ENCODE peak calls at places on chromosomes 6 and 20, in nine cellular contexts. O is colonic mucosa, R is PC-9, W is natural killer cell, I is Peyer's patch, G is heart left ventricle, V is epithelial cell of esophagus, P is GM23338, N is endothelial cell. Z is an unnamed sample.
A peak's percentile ranks its signal among the peaks of the same experiment; 100 is the strongest.

GRCh38 chr6:130322673-130323268 is 43.0 kb upstream of the TMEM200A start:
- DNase-seq in R (peak; percentile 42), G (no peak), V (peak; percentile 68), W (peak; percentile 21), P (peak; percentile 80), I (no peak), N (peak; percentile 13), O (peak; percentile 52), Z (peak; percentile 30)

GRCh38 chr20:49775229-49775693 is 37.4 kb upstream of the SLC9A8 start:
- DNase-seq in G (no peak), N (peak; percentile 13), P (peak; percentile 46), I (peak; percentile 67), W (no peak), O (peak; percentile 67), R (peak; percentile 100), V (peak; percentile 27), Z (peak; percentile 89)

GRCh38 chr6:12957321-12958051 is 240.9 kb downstream of the PHACTR1 start:
- DNase-seq in V (peak; percentile 47), G (peak; percentile 78), P (peak; percentile 62), I (peak; percentile 53), O (peak; percentile 25), R (no peak), N (peak; percentile 51), W (peak; percentile 18), Z (peak; percentile 3)

GRCh38 chr6:3090013-3090412 is 21.7 kb downstream of the RIPK1 start:
- DNase-seq in P (no peak), I (no peak), V (no peak), R (no peak), O (no peak), G (no peak), W (no peak), N (no peak), Z (no peak)

GRCh38 chr6:100347901-100348550 is 116.7 kb downstream of the SIM1 start:
- DNase-seq in P (no peak), I (no peak), R (no peak), G (no peak), O (no peak), N (no peak), W (no peak), V (peak; percentile 22), Z (no peak)

GRCh38 chr20:584375-585301 is 25.5 kb downstream of the TCF15 start:
- DNase-seq in N (no peak), G (no peak), O (no peak), I (no peak), P (peak; percentile 76), V (peak; percentile 65), W (no peak), R (no peak), Z (peak; percentile 16)

GRCh38 chr6:41373919-41374617 is 38.7 kb downstream of the NCR2 start:
- DNase-seq in W (no peak), V (no peak), O (no peak), N (peak; percentile 21), I (no peak), G (no peak), R (no peak), P (peak; percentile 85), Z (no peak)

GRCh38 chr20:49345538-49345937 is 67.7 kb upstream of the ZNFX1 start:
- DNase-seq in I (no peak), O (no peak), V (peak; percentile 48), P (no peak), G (no peak), W (no peak), R (peak; percentile 90), N (no peak), Z (peak; percentile 67)

GRCh38 chr6:124682751-124683150 is 279.5 kb upstream of the RNF217 start:
- DNase-seq in I (no peak), O (no peak), R (no peak), V (no peak), P (no peak), W (no peak), G (no peak), N (no peak), Z (no peak)

GRCh38 chr6:124679392-124679791 is 282.8 kb upstream of the RNF217 start:
- DNase-seq in W (no peak), G (no peak), I (no peak), N (no peak), O (no peak), V (peak; percentile 77), R (no peak), P (no peak), Z (peak; percentile 39)

GRCh38 chr6:124684621-124685020 is 277.6 kb upstream of the RNF217 start:
- DNase-seq in G (no peak), P (peak; percentile 5), O (no peak), W (no peak), V (no peak), I (no peak), N (no peak), R (no peak), Z (no peak)

GRCh38 chr6:124688369-124688768 is 273.9 kb upstream of the RNF217 start:
- DNase-seq in W (no peak), R (no peak), V (no peak), I (no peak), G (no peak), P (no peak), N (no peak), O (no peak), Z (no peak)

DNA sequence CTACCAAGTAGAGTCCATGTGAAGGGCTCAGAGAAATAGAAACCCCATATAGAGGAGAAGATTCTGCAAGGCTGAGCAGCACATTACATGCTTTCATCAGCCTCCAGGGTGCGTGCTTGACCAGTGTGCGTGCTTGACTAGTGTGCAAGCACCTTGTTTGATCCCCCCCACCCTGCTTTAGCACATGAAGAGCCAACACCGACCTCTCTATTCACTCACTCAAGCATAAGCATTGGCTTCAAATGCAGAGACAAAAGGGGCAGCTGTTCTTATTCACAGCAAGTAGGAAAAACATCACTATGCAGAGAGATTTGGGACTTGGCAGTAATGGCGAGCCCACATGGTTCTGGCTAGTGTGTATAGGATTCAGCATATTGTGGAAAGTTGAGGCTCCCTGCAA is 278.7 kb upstream of the RNF217 start:
- DNase-seq in I (no peak), O (no peak), V (no peak), G (no peak), W (no peak), N (no peak), R (no peak), P (peak; percentile 72), Z (no peak)
- TF ChIP-seq CTCF in I (no peak), O (no peak), V (no peak), G (no peak), W (no peak), N (no peak), R (no peak), P (peak; percentile 41), Z (no peak)

GRCh38 chr6:107690864-107691661 is 133.1 kb downstream of the SCML4 start:
- DNase-seq in P (peak; percentile 30), G (no peak), W (no peak), O (no peak), V (no peak), R (no peak), N (no peak), I (no peak), Z (no peak)

GRCh38 chr6:107692351-107692750 is 131.8 kb downstream of the SCML4 start:
- DNase-seq in I (no peak), P (no peak), O (no peak), G (no peak), N (no peak), R (no peak), W (no peak), V (peak; percentile 15), Z (no peak)

GRCh38 chr6:107690546-107690863 is 133.6 kb downstream of the SCML4 start:
- DNase-seq in P (no peak), R (no peak), O (no peak), V (no peak), I (no peak), G (no peak), N (no peak), W (no peak), Z (no peak)

GRCh38 chr6:107689190-107689589 is 134.9 kb downstream of the SCML4 start:
- DNase-seq in W (no peak), I (no peak), R (no peak), P (no peak), V (no peak), G (no peak), N (no peak), O (no peak), Z (no peak)

DNA sequence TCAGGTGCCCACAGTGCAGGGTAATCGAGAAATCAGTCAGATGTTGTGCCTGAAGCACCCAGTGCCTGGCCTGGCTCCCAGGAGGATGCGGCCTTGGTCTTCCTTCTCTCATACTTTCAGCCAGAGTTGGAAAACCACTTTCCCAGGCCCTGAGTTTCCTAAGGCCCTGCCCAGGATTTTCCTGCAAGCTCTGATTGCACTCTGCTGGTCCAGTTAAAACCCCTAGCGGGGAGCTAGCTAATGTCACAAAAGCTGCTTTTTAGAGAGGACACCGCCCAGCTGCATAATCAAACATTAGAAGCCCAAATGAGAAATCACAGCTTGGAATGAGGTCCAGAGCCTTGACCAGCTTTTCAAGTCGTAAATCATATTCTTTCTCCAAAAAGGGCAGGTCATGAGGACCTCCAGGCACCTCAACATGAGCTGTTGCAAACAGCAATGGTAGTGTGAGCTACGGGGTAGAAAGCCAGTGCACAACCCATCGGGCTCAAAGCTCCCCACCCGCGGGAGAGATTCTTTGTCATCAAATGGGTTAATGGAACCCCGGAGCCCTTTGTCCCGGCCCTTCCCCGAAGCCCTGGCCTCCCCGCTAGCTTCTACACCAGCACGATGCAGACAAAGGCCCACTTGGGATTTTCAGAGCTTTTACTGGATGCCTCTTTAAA is 134.1 kb downstream of the SCML4 start:
- DNase-seq in N (no peak), R (no peak), I (no peak), W (no peak), O (no peak), V (no peak), G (no peak), P (no peak), Z (no peak)
- TF ChIP-seq CTCF in N (no peak), R (no peak), I (no peak), W (no peak), O (no peak), V (no peak), G (peak; percentile 11), P (no peak), Z (no peak)

DNA sequence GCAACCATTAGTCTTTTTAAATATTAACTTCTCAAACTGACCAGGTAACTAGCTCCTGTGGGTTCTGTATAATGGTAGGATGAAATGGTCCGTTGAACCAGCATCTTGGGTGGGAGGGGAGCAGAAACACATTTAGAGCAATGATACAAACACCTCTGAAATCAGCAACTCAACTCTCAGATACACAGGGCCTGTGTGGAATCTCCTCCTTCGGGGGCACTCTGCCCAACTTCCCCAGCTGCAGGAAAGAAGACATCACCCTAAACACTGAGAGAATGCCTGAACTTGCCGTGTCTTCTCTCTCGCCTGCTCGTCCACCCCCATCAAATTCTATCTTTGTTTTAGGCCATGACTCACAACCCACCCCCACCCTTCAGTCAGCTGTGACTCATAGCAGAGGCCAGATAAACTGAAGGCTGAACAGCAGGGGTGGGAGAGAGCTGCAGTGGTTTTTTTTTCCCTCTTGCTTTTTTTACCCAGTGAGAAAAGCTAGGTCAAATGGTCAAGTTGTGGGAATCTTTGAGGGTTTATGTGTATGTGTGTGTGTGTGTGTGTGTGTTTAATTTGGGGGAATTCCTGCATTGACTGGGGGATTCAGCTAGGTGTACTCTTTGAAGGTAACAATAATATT is 593.4 kb upstream of the JAG1 start:
- DNase-seq in P (peak; percentile 46), R (peak; percentile 84), O (peak; percentile 22), G (no peak), V (peak; percentile 96), N (no peak), I (no peak), W (no peak), Z (peak; percentile 52)
- TF ChIP-seq CTCF in P (no peak), R (no peak), O (no peak), G (no peak), V (peak; percentile 34), N (no peak), I (no peak), W (no peak), Z (no peak)

DNA sequence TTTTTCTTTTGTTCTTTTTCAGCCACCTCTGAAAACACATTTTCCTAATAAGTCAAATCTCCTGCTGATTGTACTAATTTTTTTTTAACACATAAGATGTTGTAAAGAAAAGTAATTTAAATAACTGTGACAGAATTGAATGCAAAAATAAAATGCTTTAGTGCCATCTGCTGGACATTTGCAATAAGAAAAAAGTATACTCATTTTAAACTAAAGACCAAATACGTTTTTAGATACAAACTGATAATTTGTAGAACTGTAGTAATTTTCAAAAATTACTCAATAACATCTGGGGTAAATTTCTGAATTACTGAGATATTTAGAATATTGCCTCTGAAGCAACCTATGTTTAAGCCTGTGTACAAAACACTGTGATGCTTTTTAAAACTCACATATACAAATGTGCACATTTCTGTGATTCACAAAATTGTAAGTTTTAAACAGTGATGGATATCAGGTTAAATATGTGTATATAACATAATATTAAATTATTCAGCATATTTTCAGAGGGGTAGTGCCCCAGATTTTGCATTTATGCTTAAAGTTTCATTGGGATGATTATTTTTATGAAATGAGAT is 198.7 kb downstream of the RIMS1 start:
- DNase-seq in W (no peak), P (peak; percentile 46), N (no peak), G (no peak), R (no peak), I (no peak), O (no peak), V (peak; percentile 27), Z (no peak)
- TF ChIP-seq CTCF in W (no peak), P (peak; percentile 77), N (peak; percentile 81), G (peak; percentile 63), R (peak; percentile 77), I (peak; percentile 37), O (no peak), V (no peak), Z (peak; percentile 35)

Z was measured in Calu3.